ENCODE peak calls at places on chromosomes 3 and 15, in five cellular contexts. O, A, P, I and G are unnamed samples.

GRCh38 chr3:64097920-64098319 is 74.6 kb upstream of the PSMD6 start:
- DNase-seq in O (no peak), A (no peak), P (no peak), I (no peak), G (no peak)

GRCh38 chr3:167559922-167560321 is 86.1 kb upstream of the SERPINI2 start:
- DNase-seq in O (no peak), A (no peak), P (no peak), I (no peak), G (no peak)

GRCh38 chr3:153641321-153641720 is 479.3 kb downstream of the RAP2B start:
- DNase-seq in O (no peak), A (no peak), P (no peak), I (no peak), G (no peak)

GRCh38 chr3:27613846-27614500 is 108.2 kb downstream of the EOMES start:
- DNase-seq in O (no peak), A (no peak), P (no peak), I (no peak), G (no peak)

GRCh38 chr15:66474140-66474539 is 23.4 kb downstream of the SNAPC5 start:
- DNase-seq in O (no peak), A (no peak), P (no peak), I (no peak), G (no peak)

GRCh38 chr3:156553705-156554356 is 1.1 kb downstream of the SSR3 start:
- DNase-seq in O (peak), A (no peak), P (peak), I (no peak), G (no peak)

GRCh38 chr3:176919836-176920760 is 277.2 kb downstream of the TBL1XR1 start:
- DNase-seq in O (no peak), A (no peak), P (peak), I (no peak), G (no peak)

GRCh38 chr3:163952499-163952898 is 1125.8 kb downstream of the SI start:
- DNase-seq in O (no peak), A (no peak), P (no peak), I (no peak), G (no peak)

GRCh38 chr3:9861201-9861600 is 17.4 kb upstream of the RPUSD3 start:
- DNase-seq in O (no peak), A (no peak), P (no peak), I (no peak), G (no peak)

GRCh38 chr15:37086521-37086920 is 13.8 kb downstream of the MEIS2 start:
- DNase-seq in O (no peak), A (no peak), P (no peak), I (no peak), G (no peak)

GRCh38 chr15:69664572-69665326 is 212.1 kb downstream of the RPLP1 start:
- DNase-seq in O (no peak), A (no peak), P (no peak), I (no peak), G (peak)

GRCh38 chr3:55169608-55170010 is 241.8 kb upstream of the LRTM1 start:
- DNase-seq in O (no peak), A (no peak), P (peak), I (no peak), G (peak)